ENCODE peak calls at places on chromosomes 13 and 19, in nine cellular contexts. V is GM23338, F is GM23248, D is PC-3, I is neural progenitor cell, L is OCI-LY7, X is SK-N-SH, N is HCT116, Q is hepatocyte. M is an unnamed sample.
A peak's percentile ranks its signal among the peaks of the same experiment; 100 is the strongest.

GRCh38 chr13:70128098-70128497 is 19.8 kb upstream of the KLHL1 start:
- DNase-seq in V (no peak), F (no peak), D (no peak), I (no peak), L (no peak), X (no peak), N (no peak), Q (no peak), M (no peak)

GRCh38 chr13:35872369-35872768 is 258.8 kb downstream of the DCLK1 start:
- DNase-seq in V (no peak), F (no peak), D (no peak), I (no peak), L (no peak), X (no peak), N (no peak), Q (no peak), M (no peak)

GRCh38 chr13:43572601-43573360 is 214.0 kb downstream of the ENOX1 start:
- DNase-seq in V (no peak), F (peak; percentile 91), D (peak; percentile 62), I (peak; percentile 29), L (no peak), X (no peak), N (no peak), Q (no peak), M (no peak)

GRCh38 chr13:33060815-33061214 is 44.6 kb downstream of the KL start:
- DNase-seq in V (no peak), F (no peak), D (no peak), I (no peak), L (no peak), X (no peak), N (no peak), Q (no peak), M (no peak)

GRCh38 chr13:29925457-29925856 is 75.0 kb upstream of the UBL3 start:
- DNase-seq in V (no peak), F (peak; percentile 94), D (peak; percentile 89), I (no peak), L (no peak), X (peak; percentile 50), N (no peak), Q (peak; percentile 90), M (no peak)

GRCh38 chr19:45901432-45901903 is 945 bp downstream of the MYPOP start:
- DNase-seq in V (peak; percentile 35), F (peak; percentile 80), D (no peak), I (peak; percentile 62), L (no peak), X (peak; percentile 71), N (no peak), Q (peak; percentile 76), M (no peak)

GRCh38 chr19:41753936-41754529 is 1.3 kb upstream of the CEACAM6 start:
- DNase-seq in V (peak; percentile 71), F (peak; percentile 41), D (peak; percentile 69), I (peak; percentile 27), L (peak; percentile 70), X (peak; percentile 49), N (peak; percentile 39), Q (peak; percentile 36), M (peak; percentile 60)

GRCh38 chr13:44140146-44140545 is 233.5 kb upstream of the SERP2 start:
- DNase-seq in V (peak; percentile 60), F (no peak), D (no peak), I (peak; percentile 76), L (no peak), X (no peak), N (no peak), Q (peak; percentile 48), M (no peak)

GRCh38 chr13:30408319-30409101 is 13.8 kb upstream of the UBE2L5 start:
- DNase-seq in V (peak; percentile 97), F (peak; percentile 95), D (peak; percentile 89), I (peak; percentile 96), L (peak; percentile 88), X (peak; percentile 42), N (no peak), Q (peak; percentile 96), M (peak; percentile 80)

GRCh38 chr19:8084152-8084551 is 31.6 kb downstream of the CCL25 start:
- DNase-seq in V (no peak), F (no peak), D (no peak), I (no peak), L (no peak), X (no peak), N (no peak), Q (no peak), M (no peak)

GRCh38 chr19:35314031-35314430 is 15.0 kb upstream of the CD22 start:
- DNase-seq in V (no peak), F (no peak), D (no peak), I (no peak), L (no peak), X (no peak), N (no peak), Q (no peak), M (no peak)

GRCh38 chr13:91058066-91058465 is 289.4 kb upstream of the MIR17HG start:
- DNase-seq in V (peak; percentile 8), F (no peak), D (peak; percentile 35), I (peak; percentile 37), L (no peak), X (no peak), N (no peak), Q (peak; percentile 37), M (peak; percentile 44)

GRCh38 chr13:83211301-83211700 is 671.0 kb downstream of the SLITRK1 start:
- DNase-seq in V (no peak), F (peak; percentile 62), D (no peak), I (no peak), L (no peak), X (no peak), N (no peak), Q (no peak), M (no peak)

GRCh38 chr19:46603195-46603637 is 2.1 kb downstream of the CALM3 start:
- DNase-seq in V (no peak), F (no peak), D (no peak), I (no peak), L (no peak), X (peak; percentile 40), N (no peak), Q (peak; percentile 83), M (peak; percentile 35)

GRCh38 chr19:51415187-51415586 is 2.3 kb downstream of the SIGLEC10 start:
- DNase-seq in V (no peak), F (no peak), D (no peak), I (no peak), L (no peak), X (no peak), N (no peak), Q (no peak), M (no peak)

GRCh38 chr19:51417807-51418152 is 338 bp upstream of the SIGLEC10 start:
- DNase-seq in V (no peak), F (no peak), D (no peak), I (no peak), L (peak; percentile 71), X (no peak), N (no peak), Q (no peak), M (no peak)

GRCh38 chr19:51421229-51422052 is 4.0 kb upstream of the SIGLEC10 start:
- DNase-seq in V (peak; percentile 26), F (no peak), D (no peak), I (peak; percentile 15), L (no peak), X (no peak), N (no peak), Q (no peak), M (no peak)

GRCh38 chr19:51418707-51419106 is 1.3 kb upstream of the SIGLEC10 start:
- DNase-seq in V (no peak), F (no peak), D (no peak), I (no peak), L (no peak), X (no peak), N (no peak), Q (no peak), M (no peak)

GRCh38 chr19:51417107-51417806 is at the start of gene SIGLEC10:
- DNase-seq in V (peak; percentile 46), F (no peak), D (peak; percentile 46), I (no peak), L (peak; percentile 93), X (no peak), N (no peak), Q (no peak), M (no peak)
- TF ChIP-seq EZH2phosphoT487 in V (no peak), F (no peak), D (no peak), I (no peak), L (no peak), X (no peak), N (no peak), Q (no peak), M (no peak)

DNA sequence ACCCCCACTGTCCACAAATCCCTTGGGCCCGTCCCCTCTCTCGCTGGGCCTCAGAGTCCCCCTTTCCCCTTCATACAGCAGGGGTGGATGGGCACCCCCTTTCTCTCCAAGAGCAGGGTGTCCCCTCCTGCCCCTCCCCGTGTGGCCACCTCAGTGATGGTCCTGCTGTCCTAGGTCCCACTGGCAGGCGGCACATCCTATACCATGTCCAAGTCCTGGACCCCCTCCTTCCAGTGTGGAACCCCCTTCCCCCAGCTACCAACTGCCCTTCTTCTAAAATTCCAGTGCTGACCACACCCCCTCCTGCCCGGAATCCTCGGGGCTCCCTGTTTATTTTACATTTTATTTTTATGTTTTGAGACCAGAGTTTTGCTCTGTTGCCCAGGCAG is 812 bp upstream of the CPAMD8 start:
- DNase-seq in V (peak; percentile 44), F (no peak), D (no peak), I (no peak), L (no peak), X (no peak), N (no peak), Q (no peak), M (no peak)
- H3K4me3 ChIP-seq in V (peak overlapping the region; percentile 93), F (no peak overlapping the region), D (no peak overlapping the region), I (peak overlapping the region; percentile 91), L (no peak overlapping the region), X (no peak overlapping the region), N (no peak overlapping the region), Q (no peak overlapping the region), M (no peak overlapping the region)

GRCh38 chr13:75628811-75629210 is 7.3 kb upstream of the LMO7 start:
- DNase-seq in V (no peak), F (no peak), D (no peak), I (no peak), L (no peak), X (peak; percentile 33), N (no peak), Q (peak; percentile 6), M (no peak)
- H3K79me2 ChIP-seq in V (no peaks in the 10 kb centered on the region), F (peaks cover 65% of the 10 kb centered on the region), D (no peaks in the 10 kb centered on the region), I (no peaks in the 10 kb centered on the region), L (no peaks in the 10 kb centered on the region), X (peaks cover 86% of the 10 kb centered on the region), N (no peaks in the 10 kb centered on the region), Q (no peaks in the 10 kb centered on the region), M (no peaks in the 10 kb centered on the region)

DNA sequence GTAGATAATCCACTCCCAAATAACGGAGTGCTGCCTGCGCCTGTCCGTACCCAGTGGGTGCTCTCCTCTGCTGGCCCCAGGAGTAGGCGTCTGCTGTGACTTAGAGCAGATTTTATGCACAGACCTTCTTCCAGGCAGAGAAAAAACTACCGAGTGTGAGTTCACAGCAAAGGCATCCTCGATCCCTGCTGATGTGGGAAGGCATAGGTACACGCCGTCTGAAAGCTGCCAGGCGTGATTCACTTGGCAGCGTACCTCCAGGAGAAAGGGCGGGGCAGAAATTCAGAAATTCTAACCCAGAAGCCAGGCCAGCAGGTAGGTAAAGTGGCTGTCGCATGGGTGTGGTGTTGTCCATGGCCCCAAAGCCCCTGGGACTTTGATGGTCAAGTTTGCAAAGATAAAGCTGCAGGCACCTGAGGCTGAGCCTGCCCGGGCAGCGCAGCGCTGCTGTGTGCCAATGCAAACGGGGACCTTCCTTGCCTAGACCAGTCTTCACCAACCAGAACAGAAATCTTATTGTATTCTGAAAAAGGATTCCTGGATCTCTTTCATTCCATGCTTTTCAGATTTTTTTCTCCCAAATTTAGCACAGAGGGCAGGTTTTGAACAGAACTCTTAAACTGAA is 36.3 kb downstream of the COL4A2 start:
- DNase-seq in V (no peak), F (no peak), D (peak; percentile 87), I (no peak), L (no peak), X (no peak), N (peak; percentile 15), Q (no peak), M (no peak)
- TF ChIP-seq EZH2phosphoT487 in V (no peak), F (no peak), D (no peak), I (no peak), L (no peak), X (no peak), N (no peak), Q (no peak), M (no peak)